ENCODE peak calls at places on chromosomes 1 and 21, in eight cellular contexts. B is CD8-positive, alpha-beta T cell; O is body of pancreas; Z is WTC11; C is astrocyte of the spinal cord; G is K562; M is cardiac fibroblast; X is transverse colon. Y is an unnamed sample.
A peak's percentile ranks its signal among the peaks of the same experiment; 100 is the strongest.

GRCh38 chr1:85078903-85079302 is 30.6 kb upstream of the MCOLN3 start:
- DNase-seq in B (no peak), O (no peak), Z (no peak), C (peak; percentile 33), G (no peak), M (peak; percentile 49), X (no peak), Y (no peak)

GRCh38 chr1:64826991-64827390 is 82.1 kb downstream of the RAVER2 start:
- DNase-seq in B (no peak), O (no peak), Z (no peak), C (no peak), G (no peak), M (no peak), X (no peak), Y (no peak)

GRCh38 chr1:205284420-205285144 is 37.0 kb downstream of the NUAK2 start:
- DNase-seq in B (peak; percentile 96), O (peak; percentile 65), Z (peak; percentile 80), C (peak; percentile 99), G (peak; percentile 92), M (peak; percentile 96), X (peak; percentile 85), Y (peak; percentile 55)

GRCh38 chr1:186798960-186799688 is 29.6 kb upstream of the PLA2G4A start:
- DNase-seq in B (no peak), O (no peak), Z (no peak), C (no peak), G (no peak), M (no peak), X (no peak), Y (no peak)

GRCh38 chr21:33899199-33899598 is 16.4 kb downstream of the ATP5PO start:
- DNase-seq in B (no peak), O (peak; percentile 24), Z (no peak), C (peak; percentile 35), G (no peak), M (no peak), X (no peak), Y (no peak)

GRCh38 chr1:155051777-155052398 is 772 bp downstream of the ADAM15 start:
- DNase-seq in B (peak; percentile 56), O (peak; percentile 67), Z (no peak), C (peak; percentile 19), G (peak; percentile 37), M (peak; percentile 40), X (peak; percentile 69), Y (no peak)

GRCh38 chr1:90851711-90852050 is 134.6 kb upstream of the BARHL2 start:
- DNase-seq in B (no peak), O (no peak), Z (no peak), C (no peak), G (no peak), M (no peak), X (no peak), Y (no peak)

GRCh38 chr1:153626477-153626928 is 802 bp downstream of the S100A13 start:
- DNase-seq in B (no peak), O (no peak), Z (no peak), C (no peak), G (no peak), M (no peak), X (no peak), Y (no peak)

GRCh38 chr1:152252157-152252556 is 28.2 kb upstream of the HRNR start:
- DNase-seq in B (no peak), O (no peak), Z (no peak), C (no peak), G (no peak), M (peak; percentile 9), X (no peak), Y (no peak)

GRCh38 chr1:38246955-38247952 is 200.7 kb upstream of the POU3F1 start:
- DNase-seq in B (no peak), O (no peak), Z (no peak), C (peak; percentile 22), G (no peak), M (no peak), X (peak; percentile 36), Y (peak; percentile 33)

GRCh38 chr1:172269644-172270043 is 150.8 kb upstream of the C1orf105 start:
- DNase-seq in B (no peak), O (no peak), Z (no peak), C (peak; percentile 37), G (no peak), M (peak; percentile 57), X (no peak), Y (no peak)

GRCh38 chr1:224223819-224224714 is 41.0 kb downstream of the DEGS1 start:
- DNase-seq in B (no peak), O (no peak), Z (no peak), C (peak; percentile 92), G (peak; percentile 8), M (peak; percentile 74), X (no peak), Y (no peak)

GRCh38 chr1:39105061-39105840 is 79.1 kb downstream of the NDUFS5 start:
- DNase-seq in B (peak; percentile 38), O (peak; percentile 85), Z (peak; percentile 70), C (peak; percentile 68), G (peak; percentile 91), M (peak; percentile 76), X (peak; percentile 84), Y (peak; percentile 58)

GRCh38 chr1:212470059-212470458 is 37.3 kb downstream of the NENF start:
- DNase-seq in B (no peak), O (peak; percentile 38), Z (no peak), C (peak; percentile 98), G (no peak), M (peak; percentile 98), X (peak; percentile 64), Y (no peak)

GRCh38 chr1:165894591-165894990 is 67.2 kb downstream of the UCK2 start:
- DNase-seq in B (no peak), O (no peak), Z (no peak), C (peak; percentile 61), G (no peak), M (no peak), X (no peak), Y (no peak)

GRCh38 chr1:188423088-188423487 is 1594.3 kb downstream of the PLA2G4A start:
- DNase-seq in B (no peak), O (no peak), Z (no peak), C (no peak), G (no peak), M (no peak), X (no peak), Y (no peak)
- TF ChIP-seq CTCF in B (no peak), O (no peak), Z (no peak), C (no peak), G (no peak), M (no peak), X (no peak), Y (no peak)

GRCh38 chr21:41283211-41283818 is 33.3 kb upstream of the FAM3B start:
- DNase-seq in B (peak; percentile 40), O (peak; percentile 67), Z (peak; percentile 28), C (peak; percentile 75), G (peak; percentile 56), M (peak; percentile 91), X (peak; percentile 50), Y (peak; percentile 33)
- TF ChIP-seq CTCF in B (peak; percentile 98), O (peak; percentile 94), Z (peak; percentile 53), C (peak; percentile 72), G (peak; percentile 77), M (peak; percentile 76), X (peak; percentile 69), Y (peak; percentile 91)

DNA sequence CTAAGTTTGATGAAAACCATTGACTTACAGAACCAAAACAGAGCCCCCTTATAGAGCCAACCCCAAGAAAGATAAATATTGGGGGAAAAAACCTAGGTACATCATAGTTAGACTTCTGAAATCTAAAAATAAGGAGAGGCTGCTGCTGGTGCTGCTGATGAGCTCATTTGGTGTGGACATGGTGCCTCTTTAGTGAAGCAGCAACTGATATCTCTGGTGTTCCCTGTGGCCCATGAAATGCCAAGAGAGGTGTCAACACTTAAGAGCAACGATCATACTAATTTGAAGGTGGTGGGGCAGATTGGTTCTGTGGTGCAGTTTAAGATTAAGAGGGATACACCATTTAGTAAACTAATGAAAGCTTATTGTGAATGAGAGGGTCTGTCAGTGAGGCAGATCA is 35.9 kb downstream of the ST3GAL3 start:
- DNase-seq in B (no peak), O (no peak), Z (no peak), C (no peak), G (no peak), M (no peak), X (no peak), Y (no peak)
- TF ChIP-seq CTCF in B (no peak), O (no peak), Z (no peak), C (no peak), G (no peak), M (no peak), X (no peak), Y (no peak)

GRCh38 chr1:111959436-111959835 is 30.0 kb downstream of the KCND3 start:
- DNase-seq in B (no peak), O (no peak), Z (no peak), C (no peak), G (no peak), M (no peak), X (no peak), Y (no peak)
- TF ChIP-seq CTCF in B (no peak), O (no peak), Z (no peak), C (no peak), G (peak; percentile 47), M (no peak), X (no peak), Y (no peak)

GRCh38 chr1:175863291-175864050 is 120.1 kb upstream of the TNR start:
- DNase-seq in B (no peak), O (no peak), Z (no peak), C (no peak), G (no peak), M (no peak), X (no peak), Y (no peak)

GRCh38 chr1:175864183-175864582 is 120.8 kb upstream of the TNR start:
- DNase-seq in B (no peak), O (no peak), Z (no peak), C (no peak), G (no peak), M (no peak), X (no peak), Y (no peak)

GRCh38 chr1:175865041-175865766 is 121.8 kb upstream of the TNR start:
- DNase-seq in B (no peak), O (no peak), Z (peak; percentile 69), C (no peak), G (no peak), M (no peak), X (no peak), Y (no peak)

GRCh38 chr1:175866776-175867175 is 123.4 kb upstream of the TNR start:
- DNase-seq in B (no peak), O (no peak), Z (no peak), C (no peak), G (no peak), M (no peak), X (no peak), Y (no peak)

DNA sequence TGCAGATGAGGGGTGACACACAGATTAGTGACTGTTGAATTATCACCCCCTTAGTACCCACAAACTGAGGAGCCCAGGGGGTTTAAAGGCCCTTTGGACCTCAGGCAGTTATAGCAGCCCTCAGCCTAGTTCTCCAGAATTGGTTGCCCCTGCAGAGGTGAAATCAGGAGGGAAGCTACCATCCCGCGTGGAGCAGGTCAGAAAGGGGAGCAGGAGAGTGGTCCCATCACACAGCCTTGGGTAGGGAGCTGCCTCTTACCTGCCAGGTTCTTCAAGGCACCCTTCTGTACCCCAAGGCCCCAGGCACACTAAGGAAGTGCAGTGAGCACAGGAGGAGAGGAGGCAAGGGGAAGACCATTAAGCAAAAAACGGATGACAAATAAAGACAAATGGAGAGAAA is 121.2 kb upstream of the TNR start:
- DNase-seq in B (no peak), O (no peak), Z (no peak), C (no peak), G (no peak), M (no peak), X (no peak), Y (no peak)
- TF ChIP-seq CTCF in B (no peak), O (no peak), Z (no peak), C (no peak), G (no peak), M (no peak), X (no peak), Y (no peak)

GRCh38 chr1:48673725-48674124 is 103.0 kb downstream of the BEND5 start:
- DNase-seq in B (no peak), O (no peak), Z (peak; percentile 63), C (no peak), G (peak; percentile 21), M (no peak), X (no peak), Y (no peak)
- TF ChIP-seq CTCF in B (no peak), O (no peak), Z (no peak), C (no peak), G (peak; percentile 50), M (no peak), X (no peak), Y (peak; percentile 36)

Y was measured in neural crest cell.